ENCODE peak calls at places on chromosomes 2 and 18, in four cellular contexts. T is amygdala, W is HFFc6, A is A549. Z is an unnamed sample.

GRCh38 chr2:240999001-240999791 is 778 bp downstream of the SNED1 start:
- DNase-seq in W (no peak), T (no peak), A (no peak), Z (no peak)

GRCh38 chr2:215365184-215365658 is 53.4 kb downstream of the ATIC start:
- DNase-seq in W (no peak), A (no peak), T (no peak), Z (no peak)

GRCh38 chr2:221817878-221818277 is 245.8 kb upstream of the EPHA4 start:
- DNase-seq in A (no peak), T (no peak), W (no peak), Z (no peak)

GRCh38 chr2:85771486-85771885 is 17.7 kb downstream of the ATOH8 start:
- DNase-seq in W (no peak), T (no peak), A (no peak), Z (no peak)

GRCh38 chr2:88638743-88639142 is 11.5 kb upstream of the EIF2AK3 start:
- DNase-seq in A (no peak), W (peak), T (no peak), Z (no peak)

GRCh38 chr18:12443631-12444030 is 35.9 kb downstream of the PRELID3A start:
- DNase-seq in T (no peak), A (no peak), W (no peak), Z (no peak)

GRCh38 chr2:52934354-52934898 is 833.2 kb upstream of the CHAC2 start:
- DNase-seq in T (no peak), W (peak), A (peak), Z (no peak)

GRCh38 chr2:230765611-230766300 is 53.1 kb downstream of the CAB39 start:
- DNase-seq in A (no peak), T (no peak), W (no peak), Z (no peak)

GRCh38 chr2:233053928-233054774 is 6.0 kb upstream of the INPP5D start:
- DNase-seq in T (peak), W (no peak), A (peak), Z (no peak)

GRCh38 chr2:136049991-136050573 is 64.7 kb upstream of the DARS1 start:
- DNase-seq in W (no peak), A (no peak), T (no peak), Z (no peak)

GRCh38 chr2:20198796-20199361 is 26.1 kb downstream of the SDC1 start:
- DNase-seq in A (no peak), W (no peak), T (no peak), Z (no peak)